ENCODE peak calls at places on chromosomes 4 and X, in four cellular contexts. X is K562, N is HepG2, E is WTC11. I is an unnamed sample.
A peak's percentile ranks its signal among the peaks of the same experiment; 100 is the strongest.

GRCh38 chrX:48472851-48473717 is 2.9 kb upstream of the FTSJ1 start:
- DNase-seq in X (no peak), N (no peak), E (no peak), I (no peak)

GRCh38 chr4:47838445-47838844 is 578 bp upstream of the CORIN start:
- DNase-seq in X (no peak), N (no peak), E (no peak), I (no peak)

GRCh38 chr4:24181005-24181404 is 291.2 kb upstream of the PPARGC1A start:
- DNase-seq in X (no peak), N (no peak), E (no peak), I (no peak)

GRCh38 chr4:86496094-86497060 is 97.7 kb upstream of the PTPN13 start:
- DNase-seq in X (peak; percentile 56), N (no peak), E (peak; percentile 25), I (peak; percentile 49)

GRCh38 chr4:81631958-81632439 is 160.3 kb upstream of the RASGEF1B start:
- DNase-seq in X (peak; percentile 9), N (peak; percentile 49), E (no peak), I (peak; percentile 18)

GRCh38 chrX:120144178-120144844 is 14.1 kb upstream of the RHOXF2 start:
- DNase-seq in X (peak; percentile 14), N (no peak), E (peak; percentile 35), I (no peak)

GRCh38 chr4:78691333-78691732 is 84.8 kb upstream of the BMP2K start:
- DNase-seq in X (peak; percentile 62), N (no peak), E (no peak), I (no peak)

GRCh38 chr4:139242511-139243051 is 37.4 kb downstream of the MGARP start:
- DNase-seq in X (no peak), N (no peak), E (no peak), I (no peak)

GRCh38 chr4:45327544-45327943 is 601.2 kb upstream of the GNPDA2 start:
- DNase-seq in X (no peak), N (no peak), E (no peak), I (no peak)

GRCh38 chr4:90293320-90293719 is 166.1 kb downstream of the CCSER1 start:
- DNase-seq in X (no peak), N (no peak), E (no peak), I (no peak)

GRCh38 chrX:65971151-65971550 is 68.7 kb downstream of the VSIG4 start:
- DNase-seq in X (no peak), N (no peak), E (peak; percentile 8), I (no peak)

GRCh38 chrX:129932792-129933321 is 26.9 kb downstream of the UTP14A start:
- DNase-seq in X (peak; percentile 63), N (no peak), E (peak; percentile 35), I (no peak)

GRCh38 chr4:97911236-97911906 is 231.9 kb downstream of the STPG2 start:
- DNase-seq in X (no peak), N (no peak), E (peak; percentile 57), I (no peak)

DNA sequence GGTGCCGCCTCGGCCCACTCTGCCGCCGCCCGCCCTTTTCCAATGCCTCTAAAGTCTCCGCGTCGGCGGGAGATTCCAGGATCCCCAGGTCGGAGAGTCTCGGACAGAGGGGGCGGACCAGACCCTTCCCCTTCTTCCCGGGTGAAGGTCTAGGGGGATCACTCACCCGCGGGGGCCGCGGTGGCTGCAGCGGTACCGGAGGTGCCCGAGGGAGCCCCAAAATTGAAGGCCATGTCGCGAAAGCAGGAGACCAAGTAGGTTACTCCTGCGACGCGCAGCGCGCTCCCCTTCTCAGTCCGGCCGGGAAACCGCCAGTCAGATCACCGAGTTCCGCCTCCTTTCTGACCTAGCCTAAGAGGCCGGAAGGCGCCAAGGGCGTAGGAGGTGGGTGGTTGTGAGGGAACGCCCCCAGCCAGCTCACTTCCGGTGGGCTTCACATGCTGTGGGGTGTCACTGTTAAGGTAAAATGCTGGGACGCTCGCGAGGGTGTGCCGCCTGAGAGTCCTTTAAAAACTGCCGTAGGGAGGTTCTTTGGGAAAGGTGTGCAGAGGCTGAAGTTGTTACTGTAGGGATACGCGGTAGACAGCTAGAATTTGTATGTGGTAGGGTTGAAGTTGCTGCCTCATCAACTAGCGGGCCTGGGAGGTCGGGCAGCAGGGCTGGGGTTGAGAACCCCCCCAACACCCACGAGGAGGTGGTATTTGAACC is at the start of gene NUP54:
- DNase-seq in X (peak; percentile 90), N (peak; percentile 91), E (peak; percentile 95), I (peak; percentile 89)
- TF ChIP-seq ELF4 in X (no peak), N (peak; percentile 49), E (no peak), I (peak; percentile 75)

GRCh38 chr4:20195071-20195885 is 56.4 kb upstream of the SLIT2 start:
- DNase-seq in X (no peak), N (no peak), E (no peak), I (no peak)
- TF ChIP-seq ELF4 in X (no peak), N (no peak), E (no peak), I (no peak)

GRCh38 chrX:22124098-22124497 is 92.0 kb downstream of the PHEX start:
- DNase-seq in X (no peak), N (no peak), E (no peak), I (no peak)
- TF ChIP-seq ELF4 in X (no peak), N (no peak), E (no peak), I (no peak)

GRCh38 chrX:18210470-18210869 is 10.2 kb downstream of the BEND2 start:
- DNase-seq in X (no peak), N (no peak), E (no peak), I (no peak)
- TF ChIP-seq ELF4 in X (no peak), N (no peak), E (no peak), I (no peak)

GRCh38 chr4:122665148-122665547 is 44.3 kb upstream of the IL21 start:
- DNase-seq in X (no peak), N (no peak), E (no peak), I (no peak)
- TF ChIP-seq ELF4 in X (no peak), N (no peak), E (no peak), I (no peak)

DNA sequence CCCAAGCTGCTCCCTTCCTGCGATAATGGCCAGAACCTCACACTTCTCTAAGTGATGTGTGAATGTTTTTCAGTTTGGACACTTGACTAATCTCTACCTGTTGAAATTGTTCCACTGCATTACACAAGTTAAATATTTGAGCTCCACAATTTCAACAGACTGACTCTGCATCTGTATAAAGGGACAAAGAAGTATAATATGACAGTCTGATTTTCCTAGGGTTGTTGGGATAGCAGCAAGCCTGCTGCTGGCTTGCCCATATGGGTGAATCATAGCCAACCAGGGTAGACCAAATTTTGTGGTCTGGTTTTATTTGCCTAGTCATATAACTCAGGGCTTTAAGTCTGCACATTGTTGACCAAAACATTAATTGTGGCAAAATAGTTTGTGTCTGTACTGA is 534.4 kb downstream of the RAB28 start:
- DNase-seq in X (no peak), N (peak; percentile 84), E (no peak), I (no peak)
- TF ChIP-seq ELF4 in X (no peak), N (no peak), E (no peak), I (no peak)

DNA sequence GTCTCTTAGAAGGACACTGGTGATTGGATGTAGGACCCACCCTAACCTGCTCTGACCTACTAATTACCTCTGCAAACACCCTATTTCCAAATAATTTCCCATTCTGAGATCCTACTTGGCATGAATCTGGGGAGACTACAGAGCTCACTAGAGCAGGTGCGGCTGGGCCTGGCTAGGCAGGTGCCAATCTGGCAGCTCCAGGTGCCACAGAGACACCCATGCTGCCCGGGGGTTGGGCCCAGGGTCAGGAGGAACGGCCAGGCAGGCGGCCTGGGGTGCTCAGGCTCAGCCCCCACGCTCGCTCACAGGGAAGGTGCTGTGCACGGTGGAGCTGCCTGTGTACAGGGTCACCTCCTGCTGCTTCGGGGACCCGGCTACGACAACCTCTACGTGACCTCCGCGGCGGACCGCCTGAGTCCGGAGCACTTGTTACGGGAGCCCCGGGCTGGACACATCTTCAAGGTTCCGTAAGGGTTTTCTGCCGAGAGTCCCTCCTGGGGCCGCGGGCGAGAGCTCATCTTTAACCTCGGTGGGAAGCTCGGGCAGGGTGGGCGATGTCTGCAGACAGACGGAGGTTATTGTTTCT is 26.5 kb upstream of the PLCXD1 start:
- DNase-seq in X (no peak), N (no peak), E (no peak), I (no peak)
- TF ChIP-seq ELF4 in X (no peak), N (no peak), E (no peak), I (no peak)

GRCh38 chr4:71713611-71714203 is 70.2 kb downstream of the GC start:
- DNase-seq in X (peak; percentile 20), N (peak; percentile 20), E (no peak), I (peak; percentile 13)
- TF ChIP-seq ELF4 in X (no peak), N (no peak), E (no peak), I (no peak)

DNA sequence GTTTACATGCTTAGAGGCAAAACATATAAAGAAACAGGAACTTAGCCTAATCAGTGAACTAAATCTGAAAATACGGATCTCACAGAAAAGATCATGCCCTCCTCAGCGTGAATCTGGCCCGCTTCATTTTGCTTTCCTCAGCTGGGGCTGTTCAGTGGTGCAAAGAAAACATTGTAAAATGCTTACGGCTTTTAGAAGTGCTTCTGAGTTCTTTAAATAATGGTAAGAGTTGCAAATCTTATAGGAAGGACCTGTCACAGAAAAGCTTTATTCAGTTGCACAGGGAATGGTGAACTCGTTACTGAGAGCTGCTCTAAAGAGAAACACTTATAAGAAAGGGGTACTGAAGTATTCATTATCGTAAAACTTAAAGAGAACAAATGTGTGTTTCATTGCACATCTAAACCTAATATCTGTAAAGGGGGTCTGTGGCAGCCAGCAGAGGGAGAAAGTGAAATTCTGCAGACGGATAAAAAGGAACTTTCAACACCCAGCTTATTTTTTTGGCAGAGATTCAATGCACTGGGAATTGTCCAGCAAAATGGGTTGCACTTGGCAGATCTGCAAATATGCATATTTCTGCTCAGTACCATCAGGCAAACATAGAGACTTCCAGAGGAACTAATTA is 139.2 kb upstream of the ANK2 start:
- DNase-seq in X (no peak), N (no peak), E (no peak), I (peak; percentile 47)
- TF ChIP-seq ELF4 in X (no peak), N (no peak), E (no peak), I (no peak)

GRCh38 chr4:2489841-2490552 is 21.1 kb downstream of the RNF4 start:
- DNase-seq in X (no peak), N (no peak), E (no peak), I (no peak)
- TF ChIP-seq ELF4 in X (no peak), N (no peak), E (no peak), I (no peak)

I was measured in HEK293T.